ENCODE peak calls at places on chromosomes 11 and 22, in ten cellular contexts. S, N, B, H, G, I, W, E, R and V are unnamed samples.

GRCh38 chr11:123164732-123165450 is 30.2 kb downstream of the CLMP start:
- DNase-seq in H (no peak), I (no peak), E (no peak), W (no peak), R (no peak), B (no peak), S (no peak), G (no peak), N (no peak), V (no peak)

GRCh38 chr22:23207786-23208325 is 27.5 kb downstream of the BCR start:
- DNase-seq in E (no peak), I (no peak), B (no peak), R (no peak), N (no peak), W (no peak), S (no peak), G (no peak), H (no peak), V (no peak)

GRCh38 chr11:103542851-103543250 is 433.6 kb downstream of the DYNC2H1 start:
- DNase-seq in N (no peak), S (no peak), I (no peak), B (no peak), G (no peak), H (no peak), W (no peak), E (no peak), R (no peak), V (no peak)

GRCh38 chr11:108670381-108670930 is 5.6 kb downstream of the DDX10 start:
- DNase-seq in G (no peak), N (no peak), B (no peak), W (no peak), E (no peak), S (no peak), R (peak), H (no peak), I (no peak), V (no peak)

GRCh38 chr11:11535611-11536010 is 86.2 kb downstream of the GALNT18 start:
- DNase-seq in W (no peak), R (no peak), H (no peak), E (no peak), N (no peak), S (no peak), B (no peak), G (no peak), I (no peak), V (peak)

GRCh38 chr11:61626580-61627380 is 45.9 kb upstream of the SYT7 start:
- DNase-seq in H (no peak), G (no peak), E (no peak), S (peak), W (no peak), I (no peak), R (no peak), N (no peak), B (no peak), V (peak)

GRCh38 chr11:95704865-95705264 is 84.7 kb downstream of the FAM76B start:
- DNase-seq in R (no peak), B (no peak), W (no peak), N (no peak), G (no peak), I (no peak), E (no peak), S (no peak), H (no peak), V (no peak)

GRCh38 chr11:1486054-1486825 is at the start of gene MOB2:
- DNase-seq in N (no peak), H (no peak), E (no peak), G (peak), R (no peak), S (peak), W (no peak), B (no peak), I (no peak), V (peak)

GRCh38 chr11:118341749-118342489 is 586 bp downstream of the CD3D start:
- DNase-seq in W (no peak), N (no peak), I (no peak), E (no peak), R (no peak), G (no peak), H (no peak), B (no peak), S (no peak), V (no peak)

GRCh38 chr11:130074736-130075135 is 5.0 kb downstream of the APLP2 start:
- DNase-seq in I (no peak), B (no peak), N (no peak), W (no peak), H (no peak), R (no peak), G (no peak), S (no peak), E (no peak), V (no peak)

GRCh38 chr11:70645537-70645936 is 247.2 kb downstream of the CTTN start:
- DNase-seq in W (no peak), G (no peak), E (no peak), B (no peak), S (no peak), N (no peak), I (no peak), R (no peak), H (no peak), V (no peak)

GRCh38 chr11:12817681-12818332 is 143.6 kb downstream of the TEAD1 start:
- DNase-seq in B (no peak), I (no peak), G (no peak), E (no peak), H (no peak), S (no peak), N (no peak), R (no peak), W (no peak), V (peak)

GRCh38 chr11:75236062-75236461 is 4.5 kb upstream of the TPBGL start:
- DNase-seq in N (no peak), I (no peak), S (no peak), B (no peak), G (no peak), H (no peak), R (no peak), E (no peak), W (no peak), V (peak)

GRCh38 chr11:1049071-1049405 is 12.5 kb upstream of the MUC6 start:
- DNase-seq in B (no peak), R (no peak), E (no peak), H (no peak), S (no peak), W (no peak), G (no peak), I (no peak), N (no peak), V (no peak)

GRCh38 chr11:112795142-112795815 is 165.9 kb upstream of the NCAM1 start:
- DNase-seq in E (no peak), N (no peak), S (peak), H (no peak), B (no peak), R (peak), W (no peak), G (no peak), I (no peak), V (peak)

GRCh38 chr11:72012897-72013721 is 14.4 kb downstream of the IL18BP start:
- DNase-seq in S (peak), B (no peak), R (peak), N (no peak), W (no peak), E (peak), I (no peak), H (peak), G (peak), V (peak)

GRCh38 chr11:122229078-122229477 is 113.1 kb upstream of the BLID start:
- DNase-seq in I (no peak), H (no peak), B (no peak), S (no peak), G (peak), N (no peak), R (peak), W (no peak), E (peak), V (no peak)

GRCh38 chr11:83285131-83285770 is 916 bp downstream of the CCDC90B start:
- DNase-seq in E (no peak), S (no peak), R (no peak), H (no peak), B (no peak), W (no peak), G (no peak), N (no peak), I (no peak), V (no peak)

GRCh38 chr11:58674609-58675008 is 52.1 kb downstream of the CNTF start:
- DNase-seq in W (no peak), R (no peak), G (no peak), I (no peak), H (no peak), S (no peak), E (no peak), N (no peak), B (no peak), V (no peak)

GRCh38 chr22:24485170-24485569 is 10.0 kb upstream of the UPB1 start:
- DNase-seq in W (no peak), B (no peak), E (no peak), S (no peak), R (no peak), H (no peak), N (no peak), G (no peak), I (no peak), V (no peak)

GRCh38 chr22:45083659-45084305 is 74.0 kb upstream of the PHF21B start:
- DNase-seq in R (peak), B (no peak), G (no peak), E (peak), H (no peak), I (peak), N (no peak), W (no peak), S (peak), V (peak)

GRCh38 chr11:17585911-17586695 is 39.0 kb downstream of the OTOG start:
- DNase-seq in G (no peak), R (no peak), B (no peak), E (no peak), I (no peak), W (no peak), N (no peak), S (no peak), H (no peak), V (no peak)

GRCh38 chr11:44857490-44857889 is 93.2 kb downstream of the TP53I11 start:
- DNase-seq in B (no peak), N (no peak), H (no peak), S (no peak), I (no peak), E (no peak), W (peak), R (no peak), G (no peak), V (no peak)

GRCh38 chr11:133636686-133637085 is 104.4 kb upstream of the OPCML start:
- DNase-seq in G (no peak), N (no peak), B (no peak), H (no peak), W (no peak), I (no peak), E (no peak), S (no peak), R (no peak), V (no peak)

GRCh38 chr11:65410936-65411680 is 11.5 kb upstream of the NEAT1 start:
- DNase-seq in S (no peak), R (no peak), W (no peak), I (no peak), B (no peak), G (no peak), N (no peak), E (no peak), H (no peak), V (no peak)

GRCh38 chr22:37095113-37095512 is 14.4 kb downstream of the TMPRSS6 start:
- DNase-seq in W (no peak), H (no peak), G (no peak), B (no peak), S (no peak), I (peak), R (no peak), N (no peak), E (no peak), V (no peak)

GRCh38 chr11:129117595-129118350 is 74.4 kb downstream of the ARHGAP32 start:
- DNase-seq in W (no peak), S (peak), H (peak), R (peak), G (peak), B (no peak), N (peak), E (peak), I (peak), V (peak)

GRCh38 chr11:61061081-61061826 is 41.0 kb upstream of the CD5 start:
- DNase-seq in G (no peak), B (no peak), W (no peak), I (peak), R (no peak), N (peak), H (no peak), S (peak), E (no peak), V (peak)

GRCh38 chr22:42289671-42290269 is 19.3 kb upstream of the TCF20 start:
- DNase-seq in I (no peak), E (no peak), W (no peak), R (no peak), S (no peak), N (no peak), G (peak), H (no peak), B (no peak), V (no peak)